ENCODE peak calls at places on chromosomes 13 and 19, in eight cellular contexts. N is nucleus accumbens; P is CD8-positive, alpha-beta memory T cell; W is sciatic nerve; O is AG10803; A is testis; S is fibroblast of mammary gland; G is AG09319. B is an unnamed sample.

GRCh38 chr19:11944656-11945055 is 19.7 kb downstream of the ZNF700 start:
- DNase-seq in P (no peak), W (no peak), G (no peak), N (no peak), S (no peak), A (no peak), O (no peak), B (no peak)

GRCh38 chr13:76991432-76991795 is 467 bp upstream of the CLN5 start:
- DNase-seq in G (no peak), S (no peak), N (no peak), O (no peak), A (peak), W (no peak), P (peak), B (peak)

GRCh38 chr19:45581576-45581975 is 3.0 kb downstream of the OPA3 start:
- DNase-seq in O (no peak), S (no peak), N (no peak), G (no peak), P (no peak), A (no peak), W (no peak), B (no peak)

GRCh38 chr13:71964491-71965108 is 97.6 kb upstream of the DACH1 start:
- DNase-seq in A (no peak), P (no peak), O (no peak), N (no peak), S (no peak), G (no peak), W (no peak), B (no peak)

GRCh38 chr19:48554385-48555091 is 2.6 kb downstream of the SULT2B1 start:
- DNase-seq in A (no peak), O (no peak), W (no peak), N (no peak), S (no peak), P (peak), G (no peak), B (no peak)

GRCh38 chr19:1505012-1505411 is 7.8 kb downstream of the ADAMTSL5 start:
- DNase-seq in A (no peak), W (no peak), N (no peak), P (no peak), S (no peak), G (no peak), O (no peak), B (no peak)

GRCh38 chr19:9836021-9836420 is 903 bp downstream of the PIN1 start:
- DNase-seq in W (no peak), N (no peak), G (no peak), P (no peak), S (peak), O (peak), A (peak), B (no peak)

GRCh38 chr19:18760440-18761383 is 30.4 kb downstream of the COMP start:
- DNase-seq in P (no peak), A (no peak), W (no peak), O (no peak), N (no peak), S (no peak), G (no peak), B (no peak)

GRCh38 chr19:4830768-4831265 is 695 bp downstream of the TICAM1 start:
- DNase-seq in O (no peak), P (no peak), W (no peak), G (no peak), A (no peak), S (no peak), N (no peak), B (no peak)

GRCh38 chr19:47229674-47230121 is 1.3 kb downstream of the BBC3 start:
- DNase-seq in W (no peak), N (peak), G (no peak), O (peak), P (no peak), S (peak), A (peak), B (no peak)

GRCh38 chr19:35265126-35265995 is 3.4 kb upstream of the USF2 start:
- DNase-seq in A (peak), P (peak), O (peak), W (peak), G (no peak), S (peak), N (no peak), B (peak)

GRCh38 chr13:99123101-99124045 is 77.3 kb upstream of the UBAC2 start:
- DNase-seq in O (peak), G (no peak), W (no peak), P (no peak), S (peak), A (no peak), N (no peak), B (no peak)